ENCODE peak calls at places on chromosomes 1 and 21, in four cellular contexts. X, C, N and D are unnamed samples.

GRCh38 chr1:19179597-19180271 is 30.3 kb downstream of the UBR4 start:
- DNase-seq in X (peak; percentile 22), N (no peak), C (no peak), D (no peak)

GRCh38 chr1:40130892-40131291 is 30.3 kb upstream of the RLF start:
- DNase-seq in N (no peak), C (no peak), X (no peak), D (no peak)

GRCh38 chr21:44592446-44593365 is at the start of gene KRTAP10-6:
- DNase-seq in X (no peak), N (no peak), C (peak; percentile 59), D (no peak)

GRCh38 chr1:15765495-15766194 is 7.0 kb downstream of the FBLIM1 start:
- DNase-seq in X (no peak), C (no peak), N (no peak), D (no peak)

GRCh38 chr21:14487490-14488432 is 58.4 kb downstream of the SAMSN1 start:
- DNase-seq in N (no peak), C (no peak), X (no peak), D (no peak)

GRCh38 chr1:116910379-116911165 is 856 bp downstream of the PTGFRN start:
- DNase-seq in N (peak; percentile 55), C (peak; percentile 67), X (peak; percentile 20), D (no peak)

GRCh38 chr1:212514056-212514614 is 81.4 kb downstream of the NENF start:
- DNase-seq in N (peak; percentile 41), X (no peak), C (peak; percentile 72), D (no peak)

GRCh38 chr1:47485817-47486216 is 48.0 kb downstream of the FOXD2 start:
- DNase-seq in C (no peak), N (no peak), X (no peak), D (no peak)

GRCh38 chr1:16464917-16465625 is 24.5 kb downstream of the NECAP2 start:
- DNase-seq in C (no peak), X (no peak), N (no peak), D (no peak)

GRCh38 chr1:201011616-201012015 is 11.9 kb downstream of the KIF21B start:
- DNase-seq in N (no peak), X (no peak), C (no peak), D (no peak)

GRCh38 chr1:56060901-56061300 is 518.5 kb downstream of the PLPP3 start:
- DNase-seq in N (no peak), C (no peak), X (no peak), D (no peak)

GRCh38 chr1:111082421-111083192 is 57.3 kb downstream of the DRAM2 start:
- DNase-seq in X (no peak), C (no peak), N (no peak), D (no peak)

GRCh38 chr1:113534875-113535274 is 144.6 kb downstream of the MAGI3 start:
- DNase-seq in N (no peak), X (no peak), C (no peak), D (no peak)

GRCh38 chr1:12083766-12084165 is 20.7 kb downstream of the TNFRSF8 start:
- DNase-seq in X (no peak), N (no peak), C (no peak), D (no peak)

GRCh38 chr1:966135-966602 is at the start of gene PLEKHN1:
- DNase-seq in X (no peak), N (no peak), C (no peak), D (peak; percentile 74)

GRCh38 chr1:86741947-86742572 is 37.7 kb downstream of the SH3GLB1 start:
- DNase-seq in C (no peak), X (peak; percentile 15), N (no peak), D (peak; percentile 15)

GRCh38 chr1:234611799-234612351 is 1.9 kb upstream of the IRF2BP2 start:
- DNase-seq in X (peak; percentile 31), N (peak; percentile 38), C (peak; percentile 92), D (peak; percentile 47)

DNA sequence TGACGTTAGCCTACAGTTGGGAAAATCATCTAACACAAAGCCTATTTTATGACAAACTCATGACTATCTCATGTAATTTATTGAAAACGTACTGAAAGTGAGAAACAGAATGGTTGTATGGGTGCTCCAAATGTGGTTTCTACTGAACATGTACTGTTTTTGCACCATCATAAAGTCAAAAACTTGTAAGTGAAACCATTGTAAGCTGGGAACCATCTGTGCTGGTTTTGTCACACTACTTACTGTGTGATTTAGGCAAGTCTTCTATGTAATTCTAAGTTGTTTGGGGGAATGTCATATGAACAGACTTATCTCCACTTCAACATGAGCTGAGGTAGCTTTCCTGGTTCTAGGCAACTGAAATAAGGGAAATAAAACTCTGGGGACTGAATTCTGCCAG is 55.5 kb downstream of the TOR1AIP2 start:
- DNase-seq in N (no peak), X (no peak), C (no peak), D (no peak)
- TF ChIP-seq CTCF in N (no peak), X (no peak), C (no peak), D (no peak)

GRCh38 chr1:43285269-43285986 is at the start of gene C1orf210:
- DNase-seq in X (no peak), N (no peak), C (no peak), D (no peak)
- TF ChIP-seq CTCF in X (no peak), N (no peak), C (no peak), D (no peak)

GRCh38 chr1:88936760-88937342 is 45.5 kb upstream of the GTF2B start:
- DNase-seq in N (no peak), X (no peak), C (no peak), D (no peak)
- TF ChIP-seq CTCF in N (no peak), X (no peak), C (no peak), D (no peak)

DNA sequence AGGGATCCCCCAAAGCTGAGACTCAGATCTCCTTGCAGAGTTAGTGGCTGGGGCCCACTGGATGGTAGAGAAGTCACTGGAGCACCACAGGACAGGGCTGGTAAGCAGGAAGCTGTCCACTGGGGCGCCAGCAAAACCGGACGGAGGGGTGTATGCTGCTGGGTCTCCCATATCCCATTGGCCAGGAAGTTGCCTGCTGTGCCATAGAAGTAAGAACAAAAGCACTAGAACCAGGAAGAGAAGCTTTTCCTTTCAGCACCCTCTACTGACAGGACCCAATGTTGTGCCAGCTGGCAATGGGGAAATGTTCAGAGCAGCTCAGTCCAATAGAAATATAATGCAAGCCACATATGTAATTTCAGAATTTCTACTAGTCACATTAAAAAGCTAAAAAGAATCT is 146.6 kb downstream of the SPATA46 start:
- DNase-seq in X (no peak), N (peak; percentile 19), C (no peak), D (no peak)
- TF ChIP-seq CTCF in X (no peak), N (no peak), C (no peak), D (peak; percentile 14)

DNA sequence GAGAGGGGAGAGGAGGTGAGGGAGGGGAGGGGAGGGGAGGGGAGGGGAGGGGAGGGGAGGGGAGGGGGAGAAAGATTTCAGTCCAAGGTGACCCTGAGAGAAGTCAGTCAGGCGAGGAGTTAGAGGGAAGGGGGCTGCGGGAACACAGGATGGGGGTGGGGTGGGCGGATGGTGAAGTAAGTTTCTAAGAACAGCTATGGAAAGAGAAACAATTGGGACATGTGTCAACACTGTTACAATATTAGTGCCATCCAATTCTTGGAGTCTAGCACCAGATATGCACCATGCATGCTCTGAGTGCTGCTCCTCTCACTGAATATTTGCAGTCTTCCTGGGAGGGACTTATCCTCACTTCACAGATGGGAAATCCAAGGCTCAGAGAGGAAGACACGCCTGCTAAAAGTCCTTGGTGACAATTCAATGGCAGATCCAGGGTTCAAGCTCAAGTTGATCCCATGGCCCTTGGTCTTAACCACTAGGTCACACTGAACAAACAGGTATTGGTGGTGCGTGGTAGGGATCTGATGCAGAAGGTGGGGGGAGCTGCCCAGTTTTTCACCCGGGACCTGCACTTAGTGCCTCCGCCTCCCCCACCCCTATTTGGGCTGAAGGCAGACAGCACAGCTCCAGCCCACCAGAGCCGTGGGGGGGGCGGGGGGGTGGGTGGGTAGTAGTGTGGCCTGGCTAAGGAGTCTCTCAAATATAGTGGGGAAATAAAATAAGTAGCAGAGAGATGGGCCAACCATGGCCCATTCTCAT is 42.6 kb upstream of the ECE1 start:
- DNase-seq in N (no peak), C (no peak), X (no peak), D (no peak)
- TF ChIP-seq CTCF in N (no peak), C (no peak), X (no peak), D (no peak)